ENCODE peak calls at places on chromosome 7, in six cellular contexts. S, G, T, C, R and H are unnamed samples.

GRCh38 chr7:135158141-135158655 is 10.3 kb downstream of the TMEM140 start:
- DNase-seq in G (no peak), C (no peak), S (no peak), T (no peak), R (no peak), H (no peak)

GRCh38 chr7:76372984-76373833 is 14.4 kb upstream of the YWHAG start:
- DNase-seq in G (no peak), T (peak), R (no peak), S (no peak), C (no peak), H (no peak)

GRCh38 chr7:151442776-151443496 is 3.0 kb upstream of the CRYGN start:
- DNase-seq in C (no peak), T (no peak), G (no peak), R (no peak), S (no peak), H (no peak)

GRCh38 chr7:55533050-55533728 is 39.1 kb downstream of the VOPP1 start:
- DNase-seq in T (peak), R (no peak), S (no peak), C (peak), G (no peak), H (no peak)

GRCh38 chr7:130486114-130486962 is 5.5 kb upstream of the MEST start:
- DNase-seq in C (peak), G (peak), S (peak), T (no peak), R (no peak), H (peak)

GRCh38 chr7:112437038-112437437 is 13.2 kb upstream of the IFRD1 start:
- DNase-seq in T (no peak), R (no peak), G (no peak), C (no peak), S (no peak), H (no peak)

GRCh38 chr7:45921699-45922519 is 837 bp upstream of the IGFBP3 start:
- DNase-seq in C (peak), T (peak), G (peak), R (no peak), S (peak), H (no peak)

GRCh38 chr7:70997275-70997674 is 134.7 kb upstream of the GALNT17 start:
- DNase-seq in G (no peak), C (no peak), S (no peak), T (no peak), R (no peak), H (no peak)

GRCh38 chr7:127776776-127777390 is 124.9 kb downstream of the SND1 start:
- DNase-seq in C (no peak), S (no peak), R (peak), T (peak), G (no peak), H (no peak)

GRCh38 chr7:158753900-158754299 is 49.3 kb upstream of the NCAPG2 start:
- DNase-seq in R (no peak), C (no peak), T (no peak), S (no peak), G (no peak), H (no peak)

GRCh38 chr7:31935115-31935514 is 135.1 kb downstream of the PDE1C start:
- DNase-seq in T (peak), G (no peak), C (no peak), S (no peak), R (no peak), H (peak)

GRCh38 chr7:67725437-67725836 is 728.8 kb downstream of the TYW1 start:
- DNase-seq in G (no peak), C (no peak), T (no peak), R (no peak), S (no peak), H (no peak)

GRCh38 chr7:32093415-32094408 is 23.5 kb upstream of the PDE1C start:
- DNase-seq in S (peak), T (no peak), G (peak), C (no peak), R (peak), H (no peak)

GRCh38 chr7:73707045-73707631 is 12.3 kb downstream of the STX1A start:
- DNase-seq in C (no peak), R (no peak), G (peak), T (no peak), S (no peak), H (peak)

GRCh38 chr7:108083980-108084379 is 46.2 kb downstream of the LAMB4 start:
- DNase-seq in S (no peak), C (no peak), R (no peak), G (no peak), T (no peak), H (no peak)

GRCh38 chr7:20440472-20441105 is 109.9 kb downstream of the ITGB8 start:
- DNase-seq in R (no peak), C (peak), G (peak), T (no peak), S (no peak), H (no peak)

GRCh38 chr7:47873767-47874166 is 74.5 kb downstream of the PKD1L1 start:
- DNase-seq in G (no peak), T (no peak), R (no peak), S (no peak), C (no peak), H (no peak)

GRCh38 chr7:601573-602340 is 82.1 kb upstream of the PDGFA start:
- DNase-seq in T (no peak), R (no peak), C (no peak), S (peak), G (peak), H (peak)

GRCh38 chr7:2820508-2820934 is 23.6 kb downstream of the GNA12 start:
- DNase-seq in T (peak), R (peak), C (no peak), S (peak), G (peak), H (peak)

GRCh38 chr7:39735903-39736302 is 112.5 kb downstream of the RALA start:
- DNase-seq in T (no peak), C (no peak), S (no peak), R (no peak), G (no peak), H (no peak)

GRCh38 chr7:50725774-50726173 is 56.9 kb downstream of the GRB10 start:
- DNase-seq in C (no peak), G (no peak), T (no peak), R (no peak), S (no peak), H (no peak)

GRCh38 chr7:74612015-74612829 is 45.3 kb upstream of the GTF2I start:
- DNase-seq in C (no peak), R (no peak), T (no peak), S (no peak), G (no peak), H (no peak)

GRCh38 chr7:88927-89921 is 103.1 kb upstream of the FAM20C start:
- DNase-seq in T (peak), R (peak), C (no peak), G (peak), S (peak), H (peak)

GRCh38 chr7:128869944-128870285 is 7.3 kb downstream of the ATP6V1F start:
- DNase-seq in G (peak), C (peak), S (no peak), T (no peak), R (no peak), H (no peak)

GRCh38 chr7:142711722-142712616 is 37.3 kb upstream of the PRSS1 start:
- DNase-seq in S (no peak), C (peak), R (no peak), G (no peak), T (no peak), H (no peak)

GRCh38 chr7:130831322-130831721 is 97.3 kb upstream of the KLF14 start:
- DNase-seq in C (no peak), G (no peak), S (no peak), T (no peak), R (no peak), H (no peak)

GRCh38 chr7:17374654-17375053 is 76.2 kb downstream of the AHR start:
- DNase-seq in T (no peak), G (no peak), R (no peak), S (no peak), C (no peak), H (no peak)